ENCODE peak calls at places on chromosomes 3 and 15, in five cellular contexts. B is HT1080; L is activated CD8-positive, alpha-beta memory T cell treated with anti-CD3 and anti-CD28 coated beads, Interleukin-2, amount 50 U/mL, for 48 hours; Q is stimulated activated CD4-positive, alpha-beta T cell treated with anti-CD3 and anti-CD28 coated beads, Interleukin-4, amount 100 ng/mL, for 1 hour; U is heart right ventricle. V is an unnamed sample.
A peak's percentile ranks its signal among the peaks of the same experiment; 100 is the strongest.

GRCh38 chr15:98142584-98142983 is 182.1 kb downstream of the ARRDC4 start:
- DNase-seq in L (no peak), B (no peak), Q (no peak), U (no peak), V (no peak)

GRCh38 chr3:90015688-90016356 is 908.4 kb downstream of the EPHA3 start:
- DNase-seq in U (no peak), B (peak; percentile 4), L (no peak), Q (no peak), V (no peak)

GRCh38 chr3:13105851-13106250 is 32.6 kb upstream of the IQSEC1 start:
- DNase-seq in L (no peak), B (no peak), Q (no peak), U (no peak), V (no peak)

GRCh38 chr3:23987376-23987775 is 42.3 kb downstream of the NR1D2 start:
- DNase-seq in B (no peak), L (no peak), Q (no peak), U (no peak), V (no peak)

GRCh38 chr3:148269816-148270215 is 427.9 kb upstream of the AGTR1 start:
- DNase-seq in L (no peak), U (no peak), Q (no peak), B (peak; percentile 92), V (no peak)

GRCh38 chr3:4532535-4533112 is 39.5 kb downstream of the ITPR1 start:
- DNase-seq in U (no peak), L (no peak), Q (no peak), B (no peak), V (no peak)

GRCh38 chr3:138941259-138941885 is 5.6 kb downstream of the FOXL2 start:
- DNase-seq in Q (peak; percentile 31), U (no peak), B (peak; percentile 66), L (peak; percentile 74), V (peak; percentile 76)

GRCh38 chr15:78907577-78907976 is 34.9 kb downstream of the MORF4L1 start:
- DNase-seq in Q (no peak), B (no peak), L (no peak), U (no peak), V (no peak)

GRCh38 chr15:77179541-77179998 is 108.7 kb upstream of the TSPAN3 start:
- DNase-seq in L (no peak), Q (no peak), U (no peak), B (no peak), V (no peak)

GRCh38 chr3:165196577-165197561 is 685 bp upstream of the SLITRK3 start:
- DNase-seq in Q (no peak), U (no peak), B (no peak), L (no peak), V (peak; percentile 50)

GRCh38 chr15:89098281-89098680 is 10.0 kb downstream of the ABHD2 start:
- DNase-seq in L (no peak), Q (no peak), U (no peak), B (no peak), V (no peak)

GRCh38 chr15:37101634-37102314 is 1.4 kb upstream of the MEIS2 start:
- DNase-seq in Q (no peak), B (peak; percentile 84), L (no peak), U (peak; percentile 82), V (peak; percentile 92)

GRCh38 chr3:171393032-171393744 is 67.0 kb downstream of the TNIK start:
- DNase-seq in U (no peak), L (no peak), Q (no peak), B (no peak), V (no peak)

GRCh38 chr3:46482632-46483311 is 15.0 kb upstream of the RTP3 start:
- DNase-seq in B (peak; percentile 93), U (no peak), Q (no peak), L (no peak), V (no peak)

GRCh38 chr3:177351757-177352158 is 154.5 kb upstream of the TBL1XR1 start:
- DNase-seq in U (no peak), B (no peak), L (no peak), Q (no peak), V (no peak)

GRCh38 chr15:96230557-96231181 is 99.8 kb upstream of the NR2F2 start:
- DNase-seq in Q (no peak), L (no peak), B (peak; percentile 66), U (no peak), V (no peak)

GRCh38 chr15:57680021-57680420 is 26.5 kb upstream of the POLR2M start:
- DNase-seq in Q (no peak), B (peak; percentile 94), U (no peak), L (no peak), V (no peak)

GRCh38 chr3:30112904-30113484 is 493.4 kb upstream of the TGFBR2 start:
- DNase-seq in L (no peak), U (no peak), Q (no peak), B (peak; percentile 71), V (no peak)

GRCh38 chr3:171443211-171443957 is 16.8 kb downstream of the TNIK start:
- DNase-seq in L (no peak), U (no peak), B (no peak), Q (no peak), V (no peak)

GRCh38 chr3:159322322-159322939 is 520.6 kb downstream of the MFSD1 start:
- DNase-seq in B (peak; percentile 55), Q (peak; percentile 3), L (peak; percentile 70), U (peak; percentile 40), V (peak; percentile 20)

GRCh38 chr3:33581666-33582065 is 136.4 kb downstream of the CLASP2 start:
- DNase-seq in B (no peak), U (no peak), L (no peak), Q (no peak), V (no peak)

GRCh38 chr3:141368062-141368924 is at the start of gene ZBTB38:
- DNase-seq in B (peak; percentile 100), U (peak; percentile 90), Q (no peak), L (no peak), V (peak; percentile 96)

GRCh38 chr15:44729394-44729913 is 6.9 kb upstream of the TRIM69 start:
- DNase-seq in U (peak; percentile 29), Q (peak; percentile 48), L (no peak), B (no peak), V (peak; percentile 61)

GRCh38 chr15:83555383-83555782 is 98.5 kb upstream of the ADAMTSL3 start:
- DNase-seq in B (no peak), L (no peak), Q (no peak), U (no peak), V (no peak)

GRCh38 chr3:94615275-94616065 is 552.6 kb downstream of the NSUN3 start:
- DNase-seq in L (no peak), Q (no peak), B (peak; percentile 2), U (no peak), V (no peak)

GRCh38 chr3:194035406-194036138 is 100.4 kb upstream of the HES1 start:
- DNase-seq in B (no peak), L (no peak), U (no peak), Q (no peak), V (no peak)

GRCh38 chr3:58025824-58026579 is 17.8 kb downstream of the FLNB start:
- DNase-seq in Q (no peak), U (no peak), L (no peak), B (no peak), V (no peak)

GRCh38 chr3:53140575-53141467 is 10.6 kb upstream of the RFT1 start:
- DNase-seq in Q (no peak), U (no peak), L (no peak), B (peak; percentile 68), V (no peak)

GRCh38 chr3:140196970-140197369 is 262.0 kb downstream of the CLSTN2 start:
- DNase-seq in L (no peak), U (no peak), Q (no peak), B (no peak), V (no peak)

GRCh38 chr3:187906416-187906815 is 161.1 kb upstream of the BCL6 start:
- DNase-seq in U (no peak), L (no peak), Q (no peak), B (no peak), V (no peak)

GRCh38 chr3:172646439-172647015 is 64.3 kb downstream of the NCEH1 start:
- DNase-seq in L (no peak), B (peak; percentile 42), U (no peak), Q (no peak), V (no peak)

GRCh38 chr15:28991236-28992171 is 105.7 kb downstream of the APBA2 start:
- DNase-seq in U (no peak), Q (no peak), B (no peak), L (no peak), V (no peak)

GRCh38 chr3:141578197-141578596 is 91.4 kb downstream of the RASA2 start:
- DNase-seq in B (no peak), U (no peak), Q (no peak), L (no peak), V (no peak)

GRCh38 chr3:157502916-157503620 is at the start of gene VEPH1:
- DNase-seq in L (no peak), U (no peak), B (no peak), Q (no peak), V (no peak)

GRCh38 chr3:156174229-156174847 is 54.0 kb downstream of the KCNAB1 start:
- DNase-seq in B (peak; percentile 63), U (no peak), Q (no peak), L (no peak), V (no peak)

GRCh38 chr3:69368129-69368741 is 17.7 kb downstream of the FRMD4B start:
- DNase-seq in U (no peak), L (no peak), B (peak; percentile 82), Q (no peak), V (no peak)

GRCh38 chr15:91783001-91783400 is 70.5 kb upstream of the SLCO3A1 start:
- DNase-seq in L (no peak), U (no peak), Q (no peak), B (no peak), V (no peak)